ENCODE peak calls at places on chromosomes 3 and 15, in eight cellular contexts. One of them, this sample, is unnamed.
A peak's percentile ranks its signal among the peaks of the same experiment; 100 is the strongest.

GRCh38 chr15:73359653-73360052 is 9.1 kb downstream of the HCN4 start:
- DNase-seq in BE2C: no peak
- DNase-seq in spleen: no peak
- DNase-seq in tibial artery: no peak
- DNase-seq in BJ: no peak
- DNase-seq in fibroblast of villous mesenchyme: no peak
- DNase-seq in neural crest cell: no peak
- DNase-seq in breast epithelium: no peak
- DNase-seq in this sample: no peak

GRCh38 chr15:49063402-49064280 is 17.4 kb upstream of the SECISBP2L start:
- DNase-seq in breast epithelium: no peak
- DNase-seq in BE2C: no peak
- DNase-seq in BJ: no peak
- DNase-seq in fibroblast of villous mesenchyme: no peak
- DNase-seq in tibial artery: no peak
- DNase-seq in spleen: no peak
- DNase-seq in neural crest cell: no peak
- DNase-seq in this sample: no peak

GRCh38 chr3:40387001-40387894 is at the start of gene ENTPD3:
- DNase-seq in BJ: no peak
- DNase-seq in tibial artery: no peak
- DNase-seq in BE2C: peak; percentile 8
- DNase-seq in neural crest cell: no peak
- DNase-seq in fibroblast of villous mesenchyme: no peak
- DNase-seq in breast epithelium: no peak
- DNase-seq in spleen: peak; percentile 75
- DNase-seq in this sample: peak; percentile 61

GRCh38 chr15:90336705-90337141 is 15.4 kb upstream of the ZNF774 start:
- DNase-seq in neural crest cell: no peak
- DNase-seq in breast epithelium: no peak
- DNase-seq in fibroblast of villous mesenchyme: no peak
- DNase-seq in BJ: peak; percentile 63
- DNase-seq in BE2C: no peak
- DNase-seq in tibial artery: peak; percentile 50
- DNase-seq in spleen: peak; percentile 77
- DNase-seq in this sample: no peak

GRCh38 chr3:87509401-87509800 is 233.0 kb upstream of the POU1F1 start:
- DNase-seq in tibial artery: no peak
- DNase-seq in BJ: no peak
- DNase-seq in breast epithelium: no peak
- DNase-seq in BE2C: no peak
- DNase-seq in spleen: no peak
- DNase-seq in fibroblast of villous mesenchyme: no peak
- DNase-seq in neural crest cell: no peak
- DNase-seq in this sample: no peak

GRCh38 chr3:55654123-55654787 is 167.1 kb upstream of the WNT5A start:
- DNase-seq in breast epithelium: no peak
- DNase-seq in fibroblast of villous mesenchyme: no peak
- DNase-seq in BJ: no peak
- DNase-seq in BE2C: no peak
- DNase-seq in spleen: no peak
- DNase-seq in neural crest cell: no peak
- DNase-seq in tibial artery: no peak
- DNase-seq in this sample: no peak

GRCh38 chr3:174329321-174329720 is 529.8 kb upstream of the NAALADL2 start:
- DNase-seq in fibroblast of villous mesenchyme: no peak
- DNase-seq in BE2C: no peak
- DNase-seq in BJ: peak; percentile 53
- DNase-seq in neural crest cell: no peak
- DNase-seq in tibial artery: no peak
- DNase-seq in spleen: no peak
- DNase-seq in breast epithelium: no peak
- DNase-seq in this sample: no peak

GRCh38 chr3:57949344-57949743 is 58.9 kb upstream of the FLNB start:
- DNase-seq in neural crest cell: no peak
- DNase-seq in breast epithelium: no peak
- DNase-seq in tibial artery: no peak
- DNase-seq in BJ: no peak
- DNase-seq in BE2C: no peak
- DNase-seq in spleen: peak; percentile 59
- DNase-seq in fibroblast of villous mesenchyme: no peak
- DNase-seq in this sample: no peak

GRCh38 chr3:69751118-69751517 is 11.9 kb downstream of the MITF start:
- DNase-seq in spleen: no peak
- DNase-seq in BE2C: no peak
- DNase-seq in tibial artery: no peak
- DNase-seq in neural crest cell: no peak
- DNase-seq in breast epithelium: no peak
- DNase-seq in fibroblast of villous mesenchyme: peak; percentile 84
- DNase-seq in BJ: no peak
- DNase-seq in this sample: no peak

GRCh38 chr15:101084801-101085200 is 165.6 kb downstream of the LRRK1 start:
- DNase-seq in neural crest cell: no peak
- DNase-seq in BJ: no peak
- DNase-seq in tibial artery: no peak
- DNase-seq in spleen: no peak
- DNase-seq in BE2C: no peak
- DNase-seq in fibroblast of villous mesenchyme: no peak
- DNase-seq in breast epithelium: no peak
- DNase-seq in this sample: no peak

GRCh38 chr3:64311424-64311920 is 86.2 kb upstream of the PRICKLE2 start:
- DNase-seq in BE2C: no peak
- DNase-seq in fibroblast of villous mesenchyme: no peak
- DNase-seq in BJ: no peak
- DNase-seq in breast epithelium: no peak
- DNase-seq in tibial artery: no peak
- DNase-seq in neural crest cell: no peak
- DNase-seq in spleen: no peak
- DNase-seq in this sample: no peak

GRCh38 chr3:23740517-23741402 is 65.0 kb upstream of the UBE2E1 start:
- DNase-seq in BJ: no peak
- DNase-seq in spleen: no peak
- DNase-seq in neural crest cell: no peak
- DNase-seq in breast epithelium: no peak
- DNase-seq in tibial artery: peak; percentile 36
- DNase-seq in fibroblast of villous mesenchyme: no peak
- DNase-seq in BE2C: no peak
- DNase-seq in this sample: no peak

GRCh38 chr3:6989608-6990291 is 128.8 kb downstream of the GRM7 start:
- DNase-seq in neural crest cell: no peak
- DNase-seq in BE2C: no peak
- DNase-seq in fibroblast of villous mesenchyme: no peak
- DNase-seq in spleen: no peak
- DNase-seq in tibial artery: no peak
- DNase-seq in breast epithelium: no peak
- DNase-seq in BJ: no peak
- DNase-seq in this sample: no peak

GRCh38 chr15:91841861-91842260 is 11.6 kb upstream of the SLCO3A1 start:
- DNase-seq in neural crest cell: no peak
- DNase-seq in fibroblast of villous mesenchyme: no peak
- DNase-seq in tibial artery: no peak
- DNase-seq in breast epithelium: no peak
- DNase-seq in BE2C: no peak
- DNase-seq in spleen: no peak
- DNase-seq in BJ: no peak
- DNase-seq in this sample: no peak

GRCh38 chr3:83849331-83849730 is 1109.5 kb upstream of the CADM2 start:
- DNase-seq in fibroblast of villous mesenchyme: no peak
- DNase-seq in breast epithelium: no peak
- DNase-seq in neural crest cell: no peak
- DNase-seq in spleen: no peak
- DNase-seq in BE2C: no peak
- DNase-seq in tibial artery: no peak
- DNase-seq in BJ: no peak
- DNase-seq in this sample: no peak

GRCh38 chr3:112463250-112463649 is 36.0 kb downstream of the BTLA start:
- DNase-seq in BE2C: no peak
- DNase-seq in spleen: no peak
- DNase-seq in neural crest cell: no peak
- DNase-seq in fibroblast of villous mesenchyme: no peak
- DNase-seq in BJ: no peak
- DNase-seq in breast epithelium: no peak
- DNase-seq in tibial artery: no peak
- DNase-seq in this sample: no peak

GRCh38 chr3:170038434-170039110 is 777 bp downstream of the GPR160 start:
- DNase-seq in spleen: peak; percentile 92
- DNase-seq in BJ: no peak
- DNase-seq in fibroblast of villous mesenchyme: no peak
- DNase-seq in neural crest cell: no peak
- DNase-seq in BE2C: peak; percentile 15
- DNase-seq in tibial artery: no peak
- DNase-seq in breast epithelium: no peak
- DNase-seq in this sample: peak; percentile 42

GRCh38 chr3:127425505-127426443 is 137.9 kb upstream of the PRR20G start:
- DNase-seq in BJ: no peak
- DNase-seq in spleen: peak; percentile 69
- DNase-seq in tibial artery: no peak
- DNase-seq in BE2C: no peak
- DNase-seq in neural crest cell: no peak
- DNase-seq in breast epithelium: no peak
- DNase-seq in fibroblast of villous mesenchyme: no peak
- DNase-seq in this sample: no peak

GRCh38 chr3:165624761-165625160 is 212.5 kb downstream of the BCHE start:
- DNase-seq in fibroblast of villous mesenchyme: peak; percentile 10
- DNase-seq in breast epithelium: no peak
- DNase-seq in neural crest cell: no peak
- DNase-seq in tibial artery: no peak
- DNase-seq in BE2C: no peak
- DNase-seq in BJ: no peak
- DNase-seq in spleen: no peak
- DNase-seq in this sample: no peak
- TF ChIP-seq CTCF in fibroblast of villous mesenchyme: peak; percentile 44
- TF ChIP-seq CTCF in breast epithelium: no peak
- TF ChIP-seq CTCF in neural crest cell: peak; percentile 44
- TF ChIP-seq CTCF in tibial artery: no peak
- TF ChIP-seq CTCF in BE2C: peak; percentile 55
- TF ChIP-seq CTCF in BJ: no peak
- TF ChIP-seq CTCF in spleen: no peak
- TF ChIP-seq CTCF in this sample: no peak

DNA sequence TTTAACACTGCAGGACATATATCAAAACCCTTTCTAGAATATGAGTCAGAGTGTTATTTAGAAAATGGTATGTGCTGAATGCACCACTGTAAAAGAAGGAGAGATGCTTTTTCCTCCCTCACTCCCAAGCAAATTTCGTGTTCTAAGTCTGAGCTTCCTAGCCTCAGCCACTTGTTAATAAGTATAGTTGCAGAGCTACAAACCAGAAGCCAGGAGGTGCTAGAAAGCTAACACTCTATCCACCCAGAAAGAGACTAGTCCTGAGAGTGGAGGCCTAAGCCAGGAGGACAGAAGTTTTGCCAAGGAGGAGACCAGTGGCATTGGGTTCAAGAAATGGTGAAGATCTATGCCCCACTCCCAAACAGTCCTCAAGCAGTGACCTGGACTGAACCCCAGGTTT is 40.5 kb upstream of the GYG1 start:
- DNase-seq in BE2C: no peak
- DNase-seq in tibial artery: no peak
- DNase-seq in breast epithelium: no peak
- DNase-seq in neural crest cell: no peak
- DNase-seq in spleen: no peak
- DNase-seq in fibroblast of villous mesenchyme: peak; percentile 16
- DNase-seq in BJ: no peak
- DNase-seq in this sample: no peak
- TF ChIP-seq CTCF in BE2C: peak; percentile 46
- TF ChIP-seq CTCF in tibial artery: no peak
- TF ChIP-seq CTCF in breast epithelium: no peak
- TF ChIP-seq CTCF in neural crest cell: peak; percentile 12
- TF ChIP-seq CTCF in spleen: no peak
- TF ChIP-seq CTCF in fibroblast of villous mesenchyme: peak; percentile 31
- TF ChIP-seq CTCF in BJ: peak; percentile 23
- TF ChIP-seq CTCF in this sample: no peak

DNA sequence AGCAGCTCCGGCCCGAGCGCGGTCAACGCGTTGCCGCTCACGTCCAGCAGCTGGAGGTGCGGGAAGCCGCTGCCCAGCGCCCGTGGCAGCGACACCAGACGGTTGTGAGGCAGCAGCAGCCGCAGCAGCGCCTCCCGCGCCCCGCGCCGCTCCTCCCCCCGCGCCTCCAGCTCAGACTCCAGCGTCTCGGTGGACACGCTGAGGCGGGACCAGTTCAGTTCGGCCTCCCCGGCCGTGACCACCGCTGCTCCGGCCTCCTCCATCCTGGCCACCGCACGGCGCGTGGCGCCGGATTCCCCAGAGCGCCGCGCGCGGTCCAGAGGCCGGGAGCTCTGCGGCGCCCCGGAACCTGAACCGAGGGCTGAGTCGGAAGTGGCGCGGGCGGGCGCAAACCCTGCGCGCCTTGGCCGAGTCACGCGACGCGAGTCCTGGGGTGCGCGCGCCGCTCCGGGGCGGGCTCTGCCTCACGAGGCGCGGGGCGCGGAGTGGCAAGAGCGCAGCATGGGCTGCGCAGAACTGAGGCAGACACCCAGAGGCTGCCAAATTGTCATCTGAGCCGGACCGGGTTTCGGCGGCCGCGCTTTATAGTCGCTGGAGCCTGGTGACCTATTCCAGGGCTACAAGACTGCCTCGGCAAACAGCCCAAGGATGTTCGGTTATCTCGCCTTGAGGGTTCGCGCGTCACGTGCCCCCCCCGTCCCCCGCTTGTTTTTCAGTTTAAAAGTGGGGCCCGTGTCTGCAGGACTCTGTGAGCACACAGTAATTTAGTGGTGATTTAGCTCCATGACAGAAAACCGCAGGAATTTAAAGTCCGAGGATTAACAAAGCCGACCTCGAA is at the start of gene LRRC58:
- DNase-seq in neural crest cell: peak; percentile 77
- DNase-seq in BJ: peak; percentile 67
- DNase-seq in breast epithelium: peak; percentile 79
- DNase-seq in spleen: peak; percentile 98
- DNase-seq in BE2C: peak; percentile 95
- DNase-seq in fibroblast of villous mesenchyme: peak; percentile 94
- DNase-seq in tibial artery: peak; percentile 89
- DNase-seq in this sample: peak; percentile 86
- TF ChIP-seq CTCF in neural crest cell: peak; percentile 49
- TF ChIP-seq CTCF in BJ: peak; percentile 12
- TF ChIP-seq CTCF in breast epithelium: no peak
- TF ChIP-seq CTCF in spleen: no peak
- TF ChIP-seq CTCF in BE2C: no peak
- TF ChIP-seq CTCF in fibroblast of villous mesenchyme: peak; percentile 16
- TF ChIP-seq CTCF in tibial artery: no peak
- TF ChIP-seq CTCF in this sample: no peak

DNA sequence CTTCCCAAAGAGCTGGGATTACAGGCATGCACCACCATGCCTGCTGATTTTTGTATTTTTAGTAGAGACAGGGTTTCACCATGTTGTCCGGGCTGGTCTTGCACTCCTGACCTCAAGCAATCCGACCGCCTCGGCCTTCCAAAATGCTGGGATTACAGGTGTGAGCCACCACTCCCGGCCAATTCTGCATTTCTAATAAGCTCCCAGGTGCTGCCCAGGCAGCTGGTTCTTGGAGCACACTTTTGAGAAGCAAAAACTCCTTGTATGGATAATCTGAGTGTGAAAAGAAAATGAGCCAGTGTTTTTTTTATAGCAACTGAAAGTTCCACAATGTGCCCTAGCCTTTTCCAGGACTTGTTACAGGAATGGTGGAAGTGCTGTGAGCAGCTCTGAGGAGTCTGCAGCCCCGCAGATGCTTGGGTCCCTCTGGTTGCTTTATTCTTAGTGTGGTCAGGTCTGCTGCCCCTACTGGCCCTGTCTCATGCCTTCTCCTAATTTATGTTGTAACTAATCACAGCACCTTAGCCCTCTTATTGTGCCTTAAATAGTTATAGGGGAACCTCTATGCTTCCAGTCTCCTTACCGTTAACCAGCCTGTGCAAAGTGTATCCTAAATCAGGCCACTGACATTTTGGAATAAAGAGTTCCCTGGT is 13.5 kb upstream of the KCNAB1 start:
- DNase-seq in spleen: no peak
- DNase-seq in fibroblast of villous mesenchyme: no peak
- DNase-seq in BJ: no peak
- DNase-seq in tibial artery: no peak
- DNase-seq in neural crest cell: no peak
- DNase-seq in BE2C: no peak
- DNase-seq in breast epithelium: no peak
- DNase-seq in this sample: no peak
- TF ChIP-seq CTCF in spleen: no peak
- TF ChIP-seq CTCF in fibroblast of villous mesenchyme: no peak
- TF ChIP-seq CTCF in BJ: no peak
- TF ChIP-seq CTCF in tibial artery: no peak
- TF ChIP-seq CTCF in neural crest cell: no peak
- TF ChIP-seq CTCF in BE2C: peak; percentile 35
- TF ChIP-seq CTCF in breast epithelium: no peak
- TF ChIP-seq CTCF in this sample: no peak